ENCODE peak calls at places on chromosome 12, in four cellular contexts. One of them, this sample, is unnamed.

GRCh38 chr12:41264281-41264680 is 76.2 kb downstream of the PDZRN4 start:
- DNase-seq in NCI-H1048: no peak
- DNase-seq in psoas muscle: no peak
- DNase-seq in body of pancreas: no peak
- DNase-seq in this sample: no peak

GRCh38 chr12:11152725-11153124 is 18.3 kb upstream of the SMIM10L1 start:
- DNase-seq in NCI-H1048: no peak
- DNase-seq in psoas muscle: no peak
- DNase-seq in body of pancreas: no peak
- DNase-seq in this sample: no peak

GRCh38 chr12:85076688-85077430 is 40.7 kb downstream of the LRRIQ1 start:
- DNase-seq in NCI-H1048: peak
- DNase-seq in psoas muscle: no peak
- DNase-seq in body of pancreas: no peak
- DNase-seq in this sample: no peak

GRCh38 chr12:115569694-115570093 is 707.8 kb downstream of the MED13L start:
- DNase-seq in NCI-H1048: no peak
- DNase-seq in psoas muscle: no peak
- DNase-seq in body of pancreas: no peak
- DNase-seq in this sample: no peak

GRCh38 chr12:55258288-55258687 is 13.9 kb downstream of the OR6C74 start:
- DNase-seq in NCI-H1048: no peak
- DNase-seq in psoas muscle: no peak
- DNase-seq in body of pancreas: no peak
- DNase-seq in this sample: no peak

GRCh38 chr12:51752490-51752889 is 96.0 kb downstream of the FIGNL2 start:
- DNase-seq in NCI-H1048: no peak
- DNase-seq in psoas muscle: peak
- DNase-seq in body of pancreas: peak
- DNase-seq in this sample: no peak

GRCh38 chr12:46382425-46382973 is 9.9 kb upstream of the SLC38A2 start:
- DNase-seq in NCI-H1048: no peak
- DNase-seq in psoas muscle: no peak
- DNase-seq in body of pancreas: peak
- DNase-seq in this sample: peak

GRCh38 chr12:46154221-46154975 is 114.4 kb downstream of the SLC38A1 start:
- DNase-seq in NCI-H1048: no peak
- DNase-seq in psoas muscle: no peak
- DNase-seq in body of pancreas: no peak
- DNase-seq in this sample: no peak

GRCh38 chr12:106074706-106075392 is 63.9 kb downstream of the NUAK1 start:
- DNase-seq in NCI-H1048: no peak
- DNase-seq in psoas muscle: no peak
- DNase-seq in body of pancreas: no peak
- DNase-seq in this sample: peak

GRCh38 chr12:72560370-72560769 is 288.2 kb downstream of the TRHDE start:
- DNase-seq in NCI-H1048: no peak
- DNase-seq in psoas muscle: no peak
- DNase-seq in body of pancreas: peak
- DNase-seq in this sample: no peak

GRCh38 chr12:46221255-46222128 is 47.4 kb downstream of the SLC38A1 start:
- DNase-seq in NCI-H1048: no peak
- DNase-seq in psoas muscle: no peak
- DNase-seq in body of pancreas: no peak
- DNase-seq in this sample: no peak

GRCh38 chr12:52506858-52507715 is 13.1 kb downstream of the KRT5 start:
- DNase-seq in NCI-H1048: no peak
- DNase-seq in psoas muscle: no peak
- DNase-seq in body of pancreas: no peak
- DNase-seq in this sample: no peak

GRCh38 chr12:110270125-110270962 is 10.7 kb upstream of the ATP2A2 start:
- DNase-seq in NCI-H1048: no peak
- DNase-seq in psoas muscle: peak
- DNase-seq in body of pancreas: peak
- DNase-seq in this sample: peak

GRCh38 chr12:77617818-77618217 is 212.9 kb upstream of the NAV3 start:
- DNase-seq in NCI-H1048: no peak
- DNase-seq in psoas muscle: no peak
- DNase-seq in body of pancreas: no peak
- DNase-seq in this sample: no peak

GRCh38 chr12:76462668-76463224 is 96.8 kb downstream of the OSBPL8 start:
- DNase-seq in NCI-H1048: no peak
- DNase-seq in psoas muscle: no peak
- DNase-seq in body of pancreas: no peak
- DNase-seq in this sample: no peak

GRCh38 chr12:2958432-2959193 is 584 bp upstream of the TEAD4 start:
- DNase-seq in NCI-H1048: peak
- DNase-seq in psoas muscle: peak
- DNase-seq in body of pancreas: peak
- DNase-seq in this sample: peak

GRCh38 chr12:95282266-95282665 is 64.7 kb downstream of the VEZT start:
- DNase-seq in NCI-H1048: no peak
- DNase-seq in psoas muscle: no peak
- DNase-seq in body of pancreas: no peak
- DNase-seq in this sample: peak

GRCh38 chr12:32535260-32535999 is 136.1 kb downstream of the FGD4 start:
- DNase-seq in NCI-H1048: no peak
- DNase-seq in psoas muscle: peak
- DNase-seq in body of pancreas: peak
- DNase-seq in this sample: peak

GRCh38 chr12:71397433-71397954 is 42.1 kb upstream of the LGR5 start:
- DNase-seq in NCI-H1048: no peak
- DNase-seq in psoas muscle: no peak
- DNase-seq in body of pancreas: no peak
- DNase-seq in this sample: no peak

GRCh38 chr12:69046372-69046771 is 113.4 kb upstream of the CPM start:
- DNase-seq in NCI-H1048: no peak
- DNase-seq in psoas muscle: no peak
- DNase-seq in body of pancreas: no peak
- DNase-seq in this sample: no peak

GRCh38 chr12:131757111-131757510 is 46.2 kb downstream of the SFSWAP start:
- DNase-seq in NCI-H1048: no peak
- DNase-seq in psoas muscle: no peak
- DNase-seq in body of pancreas: no peak
- DNase-seq in this sample: no peak

GRCh38 chr12:29282452-29282851 is 98.5 kb downstream of the ERGIC2 start:
- DNase-seq in NCI-H1048: no peak
- DNase-seq in psoas muscle: no peak
- DNase-seq in body of pancreas: no peak
- DNase-seq in this sample: no peak

GRCh38 chr12:49698619-49699545 is 8.3 kb downstream of the FMNL3 start:
- DNase-seq in NCI-H1048: no peak
- DNase-seq in psoas muscle: peak
- DNase-seq in body of pancreas: no peak
- DNase-seq in this sample: peak

GRCh38 chr12:75360920-75361319 is 26.4 kb downstream of the GLIPR1L1 start:
- DNase-seq in NCI-H1048: no peak
- DNase-seq in psoas muscle: no peak
- DNase-seq in body of pancreas: no peak
- DNase-seq in this sample: no peak

GRCh38 chr12:51592034-51592705 is 1.1 kb downstream of the SCN8A start:
- DNase-seq in NCI-H1048: no peak
- DNase-seq in psoas muscle: no peak
- DNase-seq in body of pancreas: no peak
- DNase-seq in this sample: no peak

GRCh38 chr12:76080729-76081415 is 3.6 kb downstream of the NAP1L1 start:
- DNase-seq in NCI-H1048: no peak
- DNase-seq in psoas muscle: no peak
- DNase-seq in body of pancreas: no peak
- DNase-seq in this sample: no peak

GRCh38 chr12:77751939-77752338 is 78.8 kb upstream of the NAV3 start:
- DNase-seq in NCI-H1048: no peak
- DNase-seq in psoas muscle: no peak
- DNase-seq in body of pancreas: no peak
- DNase-seq in this sample: no peak

GRCh38 chr12:53804429-53804828 is 52.6 kb upstream of the CISTR start:
- DNase-seq in NCI-H1048: no peak
- DNase-seq in psoas muscle: no peak
- DNase-seq in body of pancreas: no peak
- DNase-seq in this sample: no peak

GRCh38 chr12:116346222-116346621 is 68.7 kb upstream of the MED13L start:
- DNase-seq in NCI-H1048: no peak
- DNase-seq in psoas muscle: no peak
- DNase-seq in body of pancreas: no peak
- DNase-seq in this sample: no peak

GRCh38 chr12:80033457-80033856 is 65.9 kb upstream of the OTOGL start:
- DNase-seq in NCI-H1048: no peak
- DNase-seq in psoas muscle: no peak
- DNase-seq in body of pancreas: no peak
- DNase-seq in this sample: no peak

GRCh38 chr12:90084018-90084417 is 375.4 kb upstream of the ATP2B1 start:
- DNase-seq in NCI-H1048: no peak
- DNase-seq in psoas muscle: no peak
- DNase-seq in body of pancreas: no peak
- DNase-seq in this sample: no peak

GRCh38 chr12:116454950-116455447 is 104.2 kb upstream of the MAP1LC3B2 start:
- DNase-seq in NCI-H1048: no peak
- DNase-seq in psoas muscle: no peak
- DNase-seq in body of pancreas: no peak
- DNase-seq in this sample: no peak

GRCh38 chr12:50101663-50102062 is 2.1 kb upstream of the GPD1 start:
- DNase-seq in NCI-H1048: no peak
- DNase-seq in psoas muscle: no peak
- DNase-seq in body of pancreas: no peak
- DNase-seq in this sample: no peak

GRCh38 chr12:112375105-112375504 is 7.1 kb downstream of the HECTD4 start:
- DNase-seq in NCI-H1048: no peak
- DNase-seq in psoas muscle: no peak
- DNase-seq in body of pancreas: no peak
- DNase-seq in this sample: no peak

GRCh38 chr12:58629376-58629775 is 290.9 kb downstream of the LRIG3 start:
- DNase-seq in NCI-H1048: no peak
- DNase-seq in psoas muscle: no peak
- DNase-seq in body of pancreas: no peak
- DNase-seq in this sample: no peak

This sample was measured in adrenal gland.